ENCODE peak calls at places on chromosomes 4 and X, in eight cellular contexts. S is GM23248; F is retinal pigment epithelial cell; B is CD8-positive, alpha-beta memory T cell; X is breast epithelium; P is sigmoid colon; J is cardiac fibroblast; V is CD8-positive, alpha-beta T cell. H is an unnamed sample.

GRCh38 chr4:146930673-146931072 is 15.0 kb downstream of the TTC29 start:
- DNase-seq in S (no peak), F (no peak), B (no peak), X (no peak), P (no peak), J (no peak), V (no peak), H (no peak)

GRCh38 chrX:68874076-68874475 is 45.3 kb downstream of the EFNB1 start:
- DNase-seq in S (no peak), F (no peak), B (no peak), X (no peak), P (no peak), J (no peak), V (no peak), H (no peak)

GRCh38 chrX:47651043-47651905 is 911 bp upstream of the ELK1 start:
- DNase-seq in S (no peak), F (no peak), B (no peak), X (no peak), P (no peak), J (no peak), V (no peak), H (no peak)

GRCh38 chrX:43940811-43941210 is 32.4 kb downstream of the NDP start:
- DNase-seq in S (peak), F (no peak), B (no peak), X (no peak), P (no peak), J (peak), V (no peak), H (peak)

GRCh38 chr4:184306949-184307348 is 89.3 kb upstream of the ENPP6 start:
- DNase-seq in S (peak), F (no peak), B (no peak), X (no peak), P (no peak), J (no peak), V (no peak), H (no peak)

GRCh38 chr4:169971456-169972015 is 54.7 kb downstream of the MFAP3L start:
- DNase-seq in S (peak), F (peak), B (no peak), X (no peak), P (no peak), J (no peak), V (no peak), H (no peak)

GRCh38 chrX:42538405-42538804 is 239.6 kb downstream of the PPP1R2C start:
- DNase-seq in S (no peak), F (no peak), B (no peak), X (no peak), P (no peak), J (no peak), V (no peak), H (no peak)

GRCh38 chrX:47568656-47569295 is 7.8 kb downstream of the ARAF start:
- DNase-seq in S (no peak), F (no peak), B (no peak), X (no peak), P (no peak), J (no peak), V (no peak), H (peak)

GRCh38 chr4:5435201-5435600 is 273.2 kb downstream of the EVC2 start:
- DNase-seq in S (no peak), F (no peak), B (no peak), X (no peak), P (no peak), J (no peak), V (no peak), H (no peak)

GRCh38 chr4:20422398-20422797 is 170.7 kb downstream of the SLIT2 start:
- DNase-seq in S (peak), F (no peak), B (no peak), X (no peak), P (peak), J (peak), V (no peak), H (peak)

GRCh38 chr4:8601556-8601955 is 9.0 kb downstream of the CPZ start:
- DNase-seq in S (no peak), F (no peak), B (no peak), X (no peak), P (no peak), J (no peak), V (no peak), H (no peak)

GRCh38 chr4:8046925-8047541 is 107.4 kb upstream of the AFAP1 start:
- DNase-seq in S (no peak), F (no peak), B (peak), X (no peak), P (no peak), J (no peak), V (no peak), H (no peak)

GRCh38 chr4:76589872-76590846 is 155.1 kb downstream of the SHROOM3 start:
- DNase-seq in S (peak), F (peak), B (no peak), X (peak), P (no peak), J (peak), V (no peak), H (peak)

GRCh38 chr4:147825451-147826287 is 93.8 kb downstream of the ARHGAP10 start:
- DNase-seq in S (peak), F (no peak), B (no peak), X (peak), P (no peak), J (peak), V (no peak), H (no peak)

GRCh38 chr4:128600996-128601857 is 208.3 kb upstream of the JADE1 start:
- DNase-seq in S (peak), F (peak), B (no peak), X (peak), P (peak), J (peak), V (no peak), H (peak)

GRCh38 chrX:18714910-18715309 is 7.5 kb downstream of the PPEF1 start:
- DNase-seq in S (no peak), F (no peak), B (no peak), X (no peak), P (no peak), J (no peak), V (no peak), H (no peak)

GRCh38 chr4:157004279-157005161 is 32.9 kb upstream of the PDGFC start:
- DNase-seq in S (no peak), F (peak), B (no peak), X (no peak), P (no peak), J (peak), V (no peak), H (no peak)

GRCh38 chr4:175380841-175381240 is 431.2 kb downstream of the GPM6A start:
- DNase-seq in S (no peak), F (no peak), B (no peak), X (no peak), P (no peak), J (no peak), V (no peak), H (no peak)

DNA sequence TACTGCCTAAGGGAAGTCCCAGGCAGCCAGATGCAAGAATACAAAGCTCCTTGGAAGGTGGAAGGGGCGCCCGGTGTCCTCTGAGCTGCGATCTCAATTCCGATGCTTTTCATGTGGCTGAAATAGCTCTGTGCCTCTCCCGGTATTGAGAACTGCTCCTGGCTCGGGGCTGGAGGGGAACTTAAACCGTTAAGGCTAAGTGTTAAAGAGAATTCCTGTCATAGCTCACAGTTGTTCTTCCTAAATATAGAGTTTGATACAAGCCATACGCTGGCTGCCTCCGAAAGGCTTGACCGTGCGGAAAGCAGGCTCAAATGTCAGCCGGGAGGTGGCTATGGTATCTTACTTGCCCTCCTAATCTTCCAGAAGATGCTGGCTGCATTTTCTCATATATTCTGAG is at the start of gene SMPX:
- DNase-seq in S (no peak), F (no peak), B (no peak), X (no peak), P (no peak), J (no peak), V (no peak), H (no peak)
- H3K4me3 ChIP-seq in S (no peak), F (no peak), B (no peak), X (no peak), P (peak), J (no peak), V (no peak), H (no peak)

GRCh38 chrX:133364201-133364600 is 51.1 kb downstream of the GPC4 start:
- DNase-seq in S (peak), F (no peak), B (no peak), X (no peak), P (no peak), J (peak), V (no peak), H (peak)
- H3K4me3 ChIP-seq in S (peak), F (no peak), B (no peak), X (no peak), P (no peak), J (no peak), V (no peak), H (peak)

DNA sequence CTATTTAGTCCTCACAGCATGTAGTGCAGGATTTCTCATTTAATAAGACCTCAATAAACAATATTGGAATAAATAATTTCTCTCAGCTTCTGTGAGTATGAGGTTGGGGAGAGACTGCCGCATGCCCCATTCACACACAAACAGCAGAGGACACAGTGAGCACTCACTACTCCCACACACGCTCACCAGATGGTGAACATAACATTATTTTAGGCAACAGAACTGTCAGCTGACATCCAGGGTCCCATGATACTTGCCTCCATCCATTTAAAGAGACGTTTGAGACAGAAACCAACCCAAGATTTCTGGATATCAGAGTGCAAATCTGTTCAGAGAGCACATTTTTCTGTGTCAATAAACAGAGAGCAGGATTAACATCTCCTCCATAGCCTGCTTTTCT is 16.9 kb downstream of the GPRIN3 start:
- DNase-seq in S (no peak), F (no peak), B (peak), X (no peak), P (no peak), J (no peak), V (no peak), H (no peak)
- H3K4me3 ChIP-seq in S (no peak), F (no peak), B (peak), X (no peak), P (no peak), J (no peak), V (no peak), H (no peak)

DNA sequence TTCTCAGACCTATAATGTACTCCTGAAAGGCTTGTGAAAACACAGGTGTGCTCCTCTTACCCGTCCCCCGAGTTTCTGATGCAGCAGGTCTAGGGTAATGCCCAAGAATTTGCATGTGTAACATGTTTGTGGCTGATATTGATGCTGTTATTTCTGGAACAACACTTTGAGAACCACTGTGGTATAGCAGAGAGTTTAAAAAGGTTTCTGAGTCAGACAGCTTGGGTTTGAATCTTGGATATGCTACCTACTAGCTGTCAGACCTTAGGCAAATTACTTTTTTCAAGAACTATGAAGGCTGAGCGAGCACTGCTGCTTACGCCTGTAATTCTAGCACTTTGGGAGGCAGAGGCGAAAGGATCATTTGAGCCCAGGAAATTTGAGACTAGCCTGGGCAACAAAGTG is 4.9 kb downstream of the AFF1 start:
- DNase-seq in S (no peak), F (no peak), B (no peak), X (no peak), P (no peak), J (no peak), V (no peak), H (no peak)
- H3K4me3 ChIP-seq in S (no peak), F (no peak), B (no peak), X (no peak), P (no peak), J (no peak), V (no peak), H (peak)

DNA sequence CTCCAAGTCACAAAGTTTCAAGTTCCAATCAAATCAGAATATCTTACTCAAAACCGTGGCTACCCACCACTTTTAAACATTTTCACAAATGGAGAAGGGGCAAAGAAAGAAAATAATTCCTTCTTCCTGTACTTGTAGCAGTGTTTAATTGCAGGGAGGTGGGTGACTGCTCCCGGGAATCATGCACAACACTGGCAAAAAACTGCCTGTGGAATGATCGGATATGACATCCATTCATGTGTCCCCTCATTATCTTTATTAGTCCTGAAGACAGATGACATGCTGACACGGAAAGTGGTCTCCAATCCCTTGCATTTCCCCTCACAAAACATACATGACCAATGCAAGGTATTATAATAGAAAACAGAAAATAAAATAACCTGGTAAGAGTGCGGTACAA is 2.0 kb downstream of the TSPAN5 start:
- DNase-seq in S (no peak), F (no peak), B (no peak), X (no peak), P (no peak), J (no peak), V (no peak), H (no peak)
- H3K4me3 ChIP-seq in S (peak), F (peak), B (no peak), X (peak), P (peak), J (peak), V (no peak), H (peak)

GRCh38 chrX:136910565-136911040 is 30.1 kb upstream of the RBMX start:
- DNase-seq in S (peak), F (no peak), B (no peak), X (no peak), P (no peak), J (peak), V (no peak), H (peak)
- H3K4me3 ChIP-seq in S (peak), F (peak), B (peak), X (peak), P (peak), J (peak), V (no peak), H (peak)

GRCh38 chr4:2792711-2793577 is at the start of gene SH3BP2:
- DNase-seq in S (peak), F (no peak), B (peak), X (peak), P (peak), J (peak), V (no peak), H (peak)

GRCh38 chr4:2794707-2795557 is 2.0 kb downstream of the SH3BP2 start:
- DNase-seq in S (peak), F (no peak), B (no peak), X (no peak), P (peak), J (peak), V (no peak), H (peak)

GRCh38 chr4:2793578-2793919 is 664 bp downstream of the SH3BP2 start:
- DNase-seq in S (peak), F (no peak), B (peak), X (no peak), P (peak), J (peak), V (no peak), H (peak)

GRCh38 chr4:2795558-2796260 is 2.8 kb downstream of the SH3BP2 start:
- DNase-seq in S (no peak), F (no peak), B (no peak), X (no peak), P (peak), J (no peak), V (no peak), H (no peak)

GRCh38 chr4:2793920-2794706 is 1.2 kb downstream of the SH3BP2 start:
- DNase-seq in S (peak), F (no peak), B (no peak), X (peak), P (peak), J (peak), V (no peak), H (peak)
- H3K4me3 ChIP-seq in S (peak), F (peak), B (peak), X (peak), P (peak), J (peak), V (peak), H (peak)

DNA sequence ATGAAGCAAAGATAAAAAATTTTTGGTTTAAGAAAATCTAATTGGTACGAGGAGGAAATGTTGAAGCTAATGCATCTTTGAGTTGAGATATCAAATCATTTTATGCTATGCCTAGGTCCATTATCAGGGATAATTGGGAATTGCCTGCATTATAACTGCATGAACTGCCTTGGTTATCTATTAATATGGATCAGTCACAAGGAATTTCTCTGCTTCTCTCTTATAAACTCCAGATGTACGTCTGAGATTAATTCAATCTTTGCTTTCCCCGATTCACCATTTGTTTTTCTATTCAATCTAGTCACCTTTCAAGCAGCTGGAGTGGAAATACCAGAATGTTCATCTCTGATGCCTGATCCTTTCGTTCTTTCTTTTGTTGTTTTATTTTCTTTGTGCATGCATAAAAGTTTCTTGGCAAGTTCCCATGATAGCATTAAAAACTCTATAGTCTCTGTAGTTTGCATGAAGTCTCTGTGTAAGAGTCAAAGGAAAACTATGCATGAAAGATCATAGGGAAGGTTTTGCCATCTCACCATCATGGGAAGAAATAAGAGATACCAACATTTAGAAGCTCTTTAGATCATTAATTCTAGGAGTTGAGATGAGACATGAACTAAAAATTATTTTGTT is 22.6 kb downstream of the SYNPO2 start:
- DNase-seq in S (peak), F (no peak), B (no peak), X (no peak), P (no peak), J (no peak), V (no peak), H (peak)
- H3K4me3 ChIP-seq in S (peak), F (no peak), B (no peak), X (no peak), P (no peak), J (no peak), V (no peak), H (no peak)

H was measured in adipocyte.